ENCODE peak calls at places on chromosomes 5 and 9, in six cellular contexts. L is activated CD4-positive, CD25-positive, alpha-beta regulatory T cell; E is CD8-positive, alpha-beta memory T cell; F is nucleus accumbens; P is stimulated activated CD4-positive, alpha-beta T cell treated with anti-CD3 and anti-CD28 coated beads, Interleukin-4, amount 100 ng/mL, for 4 hours; J is pulmonary artery endothelial cell. S is an unnamed sample.

GRCh38 chr5:75335486-75335885 is 1.5 kb upstream of the HMGCR start:
- DNase-seq in P (no peak), L (no peak), F (no peak), E (no peak), J (no peak), S (no peak)

GRCh38 chr9:119436261-119436660 is 67.0 kb upstream of the BRINP1 start:
- DNase-seq in F (no peak), E (no peak), P (no peak), L (no peak), J (no peak), S (no peak)

GRCh38 chr9:25850803-25851202 is 172.6 kb upstream of the TUSC1 start:
- DNase-seq in J (no peak), E (no peak), F (no peak), L (no peak), P (no peak), S (no peak)

GRCh38 chr9:94922691-94923107 is 196.2 kb downstream of the AOPEP start:
- DNase-seq in P (no peak), E (no peak), L (no peak), F (no peak), J (no peak), S (no peak)

GRCh38 chr9:33277484-33277883 is 12.6 kb downstream of the CHMP5 start:
- DNase-seq in L (no peak), E (no peak), P (no peak), F (no peak), J (no peak), S (no peak)

GRCh38 chr5:102130890-102131289 is 165.2 kb downstream of the SLCO4C1 start:
- DNase-seq in E (no peak), F (no peak), P (no peak), J (no peak), L (no peak), S (no peak)

GRCh38 chr5:117681855-117682254 is 1107.2 kb upstream of the SEMA6A start:
- DNase-seq in E (no peak), P (no peak), L (no peak), F (no peak), J (no peak), S (no peak)

GRCh38 chr5:138713247-138713646 is 40.0 kb upstream of the CTNNA1 start:
- DNase-seq in F (no peak), J (no peak), P (no peak), L (no peak), E (no peak), S (no peak)

GRCh38 chr5:138276402-138277054 is 2.1 kb upstream of the GFRA3 start:
- DNase-seq in L (no peak), J (no peak), P (no peak), E (no peak), F (no peak), S (no peak)

GRCh38 chr9:136228107-136228875 is 17.3 kb downstream of the QSOX2 start:
- DNase-seq in L (no peak), F (no peak), P (peak), J (no peak), E (no peak), S (no peak)

GRCh38 chr9:131722260-131722659 is 17.6 kb downstream of the RAPGEF1 start:
- DNase-seq in P (no peak), J (no peak), F (no peak), E (no peak), L (no peak), S (no peak)

GRCh38 chr5:129951039-129951438 is 46.8 kb downstream of the CHSY3 start:
- DNase-seq in F (no peak), J (no peak), P (no peak), E (no peak), L (no peak), S (no peak)

S was measured in KG1.